ENCODE peak calls at places on chromosome 19, in five cellular contexts. E is A549, F is IMR-90, R is K562, S is GM12878. C is an unnamed sample.

GRCh38 chr19:47726467-47726866 is 13.2 kb downstream of the EHD2 start:
- DNase-seq in S (no peak), R (no peak), F (peak), E (no peak), C (no peak)

GRCh38 chr19:39475748-39476147 is 4.9 kb upstream of the TIMM50 start:
- DNase-seq in S (no peak), E (no peak), R (no peak), F (no peak), C (no peak)

GRCh38 chr19:45798995-45799517 is 6.4 kb upstream of the DMWD start:
- DNase-seq in F (peak), S (peak), R (peak), E (peak), C (peak)

GRCh38 chr19:55114566-55115145 is 2.8 kb downstream of the PPP1R12C start:
- DNase-seq in R (no peak), F (no peak), E (no peak), S (no peak), C (peak)

GRCh38 chr19:44570984-44571684 is 41.7 kb upstream of the CEACAM20 start:
- DNase-seq in F (peak), E (peak), R (peak), S (no peak), C (peak)

GRCh38 chr19:13118424-13119193 is 545 bp downstream of the NACC1 start:
- DNase-seq in S (no peak), F (peak), R (peak), E (peak), C (peak)

GRCh38 chr19:45340232-45340898 is at the start of gene KLC3:
- DNase-seq in E (no peak), F (no peak), S (no peak), R (peak), C (peak)

GRCh38 chr19:15618321-15618720 is 3.3 kb downstream of the CYP4F8 start:
- DNase-seq in R (no peak), S (no peak), F (no peak), E (no peak), C (no peak)

GRCh38 chr19:46287585-46287984 is 9.3 kb upstream of the HIF3A start:
- DNase-seq in F (no peak), S (no peak), E (peak), R (peak), C (no peak)

DNA sequence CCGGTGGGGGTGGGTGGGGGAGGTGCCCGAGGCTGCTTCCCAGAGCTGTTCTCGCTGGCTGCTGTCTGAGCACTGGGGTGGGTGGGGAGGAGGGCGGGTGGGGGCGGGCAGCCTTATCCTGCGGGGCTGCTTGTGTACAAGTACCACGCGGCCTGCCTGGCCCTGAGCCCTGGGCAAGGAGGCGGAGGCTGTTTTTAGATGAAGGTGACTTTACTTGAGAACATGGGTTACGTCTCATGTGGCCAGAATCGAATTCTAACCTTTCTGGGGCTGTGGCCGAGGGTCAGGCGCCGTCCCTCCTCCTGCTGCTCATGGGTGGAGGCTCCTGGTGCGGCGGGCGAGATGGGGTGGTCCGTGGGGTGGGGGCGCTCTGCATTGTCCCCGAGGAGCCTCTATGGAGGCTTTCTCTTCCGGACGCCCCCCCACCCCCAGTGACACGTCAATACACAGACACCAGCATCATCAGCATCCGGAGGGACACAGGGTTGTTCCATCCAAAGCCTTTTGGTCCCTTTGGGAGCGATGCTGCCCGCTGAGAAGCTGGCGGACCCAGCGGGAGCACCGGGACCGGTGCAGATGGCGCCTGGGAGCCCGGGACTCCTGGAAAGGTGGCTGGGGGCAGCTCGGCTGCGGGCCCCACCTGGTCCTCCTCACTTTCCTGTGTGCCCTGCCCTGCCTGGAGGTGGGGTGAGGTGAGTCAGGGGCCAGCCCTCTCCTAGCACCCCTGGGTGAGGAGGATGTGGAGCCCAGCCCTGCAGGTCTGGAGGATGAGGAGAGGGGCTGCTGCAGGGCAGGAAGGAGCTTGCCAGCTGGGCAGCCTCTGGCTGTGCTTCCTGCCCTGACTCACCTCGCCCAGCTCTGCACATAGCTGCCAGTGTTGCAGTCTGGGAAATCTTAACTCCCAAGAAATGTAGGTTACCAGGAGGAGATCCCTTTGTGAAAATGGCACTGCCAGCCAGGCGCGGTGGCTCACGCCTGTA is 3.4 kb downstream of the BSG start:
- DNase-seq in E (no peak), S (no peak), R (peak), F (peak), C (peak)
- TF ChIP-seq RCOR1 in E (no peak), S (no peak), R (no peak), F (no peak), C (no peak)

DNA sequence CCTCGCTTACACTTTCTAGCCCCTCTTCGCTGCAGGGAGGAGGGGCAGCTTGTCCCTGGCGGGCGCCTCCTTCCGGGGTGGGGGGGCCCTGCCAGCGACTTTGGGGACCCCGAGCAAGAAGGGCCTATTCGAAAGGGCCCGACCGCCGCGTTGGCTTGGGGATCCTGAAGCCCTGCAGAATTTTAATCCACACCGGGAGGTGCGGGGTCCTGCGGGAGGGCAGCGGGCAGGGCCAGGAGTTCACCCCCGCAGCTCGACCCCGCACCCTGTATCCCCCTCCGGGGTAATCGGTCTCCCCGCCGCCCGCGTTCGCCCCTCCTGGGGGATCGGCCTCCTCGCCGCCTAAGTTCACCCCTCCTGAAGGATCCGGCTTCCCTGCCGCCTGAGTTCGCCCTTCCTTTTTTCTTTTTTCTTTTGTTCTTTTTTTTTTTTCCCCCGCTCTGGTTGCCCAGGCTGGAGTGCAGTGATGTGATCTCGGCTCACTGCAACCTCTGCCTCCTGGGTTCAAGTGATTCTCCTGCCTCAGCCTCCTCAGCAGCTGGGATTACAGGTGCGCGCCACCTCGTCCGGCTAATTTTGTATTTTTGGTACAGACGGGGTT is 688 bp downstream of the MOB3A start:
- DNase-seq in E (no peak), F (no peak), S (no peak), R (peak), C (no peak)
- TF ChIP-seq RCOR1 in E (no peak), F (no peak), S (no peak), R (no peak), C (no peak)

DNA sequence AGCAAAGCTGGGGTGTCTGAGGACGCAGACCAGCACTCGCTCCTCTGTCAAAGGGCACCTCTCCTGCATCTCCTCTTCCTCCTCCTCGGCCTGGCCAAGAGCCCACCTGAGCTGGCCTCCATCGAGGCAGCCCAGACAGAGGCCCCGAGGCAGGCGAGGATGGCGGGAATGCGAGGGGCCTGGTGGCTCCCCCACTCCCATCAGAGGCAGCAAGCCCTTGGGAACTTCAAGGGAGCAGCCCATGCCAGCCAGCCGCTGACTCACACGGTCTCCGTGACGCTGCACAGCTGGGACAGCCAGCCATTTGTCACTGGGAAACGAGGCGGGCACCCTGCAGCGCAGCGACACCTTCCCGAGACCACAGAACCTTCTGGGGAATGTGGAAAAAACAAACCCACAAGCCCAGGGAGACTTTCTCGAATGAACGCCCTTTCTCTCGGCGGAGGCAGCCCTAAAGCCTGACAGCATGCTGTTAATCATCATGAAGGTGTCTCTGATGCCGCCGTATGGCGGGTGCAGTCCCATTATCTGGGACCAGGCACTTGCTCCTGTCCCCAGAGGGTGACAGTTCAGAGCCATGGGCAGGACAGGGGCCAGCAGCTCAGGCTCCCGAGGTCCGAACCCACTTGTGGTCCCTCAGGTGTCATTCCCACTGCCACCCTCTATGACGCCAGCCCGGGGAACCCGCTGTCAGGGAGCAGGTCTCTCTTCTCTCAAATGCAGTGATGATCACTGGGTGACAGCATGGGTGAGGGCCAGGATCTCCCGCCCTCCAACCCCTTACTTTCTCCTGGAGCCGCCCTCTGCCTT is 53.0 kb downstream of the PEPD start:
- DNase-seq in F (peak), R (no peak), S (no peak), E (no peak), C (no peak)
- TF ChIP-seq RCOR1 in F (no peak), R (no peak), S (no peak), E (no peak), C (no peak)

DNA sequence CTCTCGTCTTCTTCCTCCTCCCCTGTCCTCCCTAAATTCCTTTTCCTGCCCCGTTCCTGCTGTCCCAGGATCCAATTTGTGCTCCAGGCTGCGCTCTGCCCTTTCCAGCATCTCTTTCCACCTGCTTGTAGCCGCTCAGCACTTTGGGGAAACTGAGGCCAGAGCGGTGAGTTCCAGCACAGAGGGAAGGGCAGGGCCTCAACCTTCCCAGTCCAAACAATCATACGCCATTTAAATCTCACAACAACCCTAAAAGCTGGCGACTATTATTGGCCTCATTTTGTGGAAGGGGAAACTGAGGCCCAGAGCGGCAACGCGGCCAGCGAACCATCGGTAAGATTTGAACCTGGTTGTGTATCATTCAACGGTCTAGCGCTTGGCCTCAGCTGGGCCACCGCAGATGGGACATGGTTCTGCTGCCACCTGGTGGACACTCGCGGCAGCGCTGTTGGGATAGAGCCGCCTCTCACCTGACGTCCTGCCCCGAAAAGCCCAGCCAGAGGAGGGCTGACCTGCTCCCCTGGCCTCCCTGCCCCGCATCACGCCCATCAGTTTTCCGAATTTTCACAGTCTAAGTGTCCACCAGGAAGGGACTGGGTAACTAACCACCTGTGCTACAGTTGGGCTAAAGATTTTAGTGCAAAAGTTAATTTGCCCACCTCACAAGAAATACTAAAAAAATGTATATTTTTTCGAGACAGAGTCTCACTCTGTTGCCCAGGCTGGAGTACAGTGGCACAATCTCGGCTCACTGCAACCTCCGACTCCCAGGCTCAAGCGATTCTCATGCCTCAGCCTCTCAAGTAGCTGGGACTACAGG is 4.2 kb upstream of the RPL18A start:
- DNase-seq in R (peak), S (peak), E (peak), F (peak), C (peak)
- TF ChIP-seq RCOR1 in R (no peak), S (no peak), E (no peak), F (no peak), C (peak)

GRCh38 chr19:21677696-21678418 is 89.5 kb downstream of the ZNF100 start:
- DNase-seq in R (no peak), F (no peak), E (no peak), S (no peak), C (no peak)
- TF ChIP-seq RCOR1 in R (no peak), F (no peak), E (no peak), S (no peak), C (no peak)

C was measured in SK-N-SH.